ENCODE peak calls at places on chromosomes 16 and 17, in nine cellular contexts. W is T-helper 1 cell, H is stomach, E is heart left ventricle, L is T-cell, X is cardiac muscle cell, V is D341Med, Q is esophagus squamous epithelium, F is GDM1. N is an unnamed sample.

GRCh38 chr17:27244481-27245223 is 49.3 kb upstream of the WSB1 start:
- DNase-seq in L (no peak), F (no peak), W (no peak), V (no peak), E (peak), X (peak), Q (no peak), H (no peak), N (no peak)

GRCh38 chr17:63702223-63702577 is 2.3 kb upstream of the LIMD2 start:
- DNase-seq in V (no peak), L (peak), W (peak), X (no peak), F (no peak), Q (no peak), E (no peak), H (peak), N (no peak)

GRCh38 chr17:72913315-72913714 is 179.2 kb downstream of the SLC39A11 start:
- DNase-seq in Q (no peak), H (no peak), L (no peak), W (no peak), V (peak), X (peak), F (no peak), E (no peak), N (no peak)

GRCh38 chr16:68711421-68712139 is 25.5 kb upstream of the CDH1 start:
- DNase-seq in X (no peak), W (no peak), E (peak), L (no peak), Q (no peak), F (peak), H (no peak), V (no peak), N (no peak)

GRCh38 chr17:42617956-42618431 is 8.5 kb downstream of the TUBG1 start:
- DNase-seq in E (no peak), W (no peak), X (no peak), F (no peak), L (no peak), V (no peak), Q (no peak), H (no peak), N (no peak)

GRCh38 chr17:44931376-44931775 is 16.1 kb upstream of the GFAP start:
- DNase-seq in F (no peak), L (no peak), Q (no peak), X (no peak), W (no peak), E (no peak), V (no peak), H (no peak), N (no peak)

GRCh38 chr16:2025878-2026460 is 733 bp upstream of the NHERF2 start:
- DNase-seq in E (no peak), H (no peak), W (no peak), Q (no peak), F (no peak), V (no peak), L (no peak), X (no peak), N (no peak)

GRCh38 chr16:84054916-84055315 is 12.3 kb upstream of the SLC38A8 start:
- DNase-seq in Q (no peak), W (no peak), H (no peak), V (no peak), F (no peak), E (no peak), L (no peak), X (no peak), N (no peak)

GRCh38 chr16:83513006-83513755 is 294.6 kb upstream of the HSBP1 start:
- DNase-seq in Q (no peak), L (no peak), W (no peak), F (no peak), E (no peak), H (no peak), V (no peak), X (peak), N (no peak)

GRCh38 chr16:75660726-75661302 is 13.2 kb downstream of the TERF2IP start:
- DNase-seq in F (no peak), E (no peak), H (no peak), X (peak), W (no peak), L (no peak), Q (no peak), V (no peak), N (no peak)

GRCh38 chr17:67133161-67133560 is 88.8 kb downstream of the CACNG1 start:
- DNase-seq in E (no peak), W (no peak), H (no peak), L (no peak), Q (no peak), F (no peak), X (no peak), V (no peak), N (no peak)

GRCh38 chr16:66418165-66418962 is 8.7 kb upstream of the BEAN1 start:
- DNase-seq in H (no peak), Q (no peak), X (no peak), F (no peak), V (no peak), E (no peak), W (no peak), L (no peak), N (peak)

GRCh38 chr17:43591750-43592562 is 45.8 kb upstream of the ETV4 start:
- DNase-seq in H (peak), Q (no peak), E (peak), W (no peak), L (no peak), X (peak), V (no peak), F (no peak), N (no peak)

GRCh38 chr16:21060027-21060510 is 90.6 kb downstream of the DNAH3 start:
- DNase-seq in W (no peak), E (no peak), X (no peak), L (no peak), Q (no peak), F (no peak), V (no peak), H (peak), N (no peak)

GRCh38 chr17:17345294-17345597 is 42.1 kb downstream of the NT5M start:
- DNase-seq in W (no peak), X (no peak), L (no peak), H (peak), E (peak), F (no peak), V (no peak), Q (no peak), N (no peak)

GRCh38 chr17:1083451-1084187 is 86.7 kb downstream of the TIMM22 start:
- DNase-seq in V (peak), Q (no peak), H (peak), W (no peak), X (no peak), F (no peak), E (peak), L (no peak), N (no peak)

GRCh38 chr16:57471852-57472664 is 9.6 kb downstream of the POLR2C start:
- DNase-seq in Q (no peak), E (no peak), H (no peak), W (no peak), F (no peak), V (no peak), L (no peak), X (no peak), N (no peak)

GRCh38 chr17:62653831-62654829 is 26.7 kb downstream of the MRC2 start:
- DNase-seq in X (peak), V (peak), E (peak), F (no peak), L (no peak), Q (no peak), H (peak), W (no peak), N (no peak)

GRCh38 chr16:57600048-57600835 is 28.2 kb upstream of the ADGRG1 start:
- DNase-seq in L (no peak), E (peak), X (peak), Q (no peak), H (peak), V (peak), W (no peak), F (peak), N (peak)

GRCh38 chr17:44345497-44346026 is 460 bp downstream of the GRN start:
- DNase-seq in E (no peak), V (peak), H (peak), L (no peak), Q (no peak), X (peak), W (no peak), F (peak), N (no peak)

GRCh38 chr17:75350706-75351105 is 54.8 kb downstream of the GRB2 start:
- DNase-seq in W (no peak), V (no peak), E (no peak), Q (no peak), X (no peak), L (no peak), F (no peak), H (no peak), N (no peak)

GRCh38 chr16:53429221-53429943 is 4.9 kb upstream of the RBL2 start:
- DNase-seq in X (peak), H (no peak), F (no peak), W (no peak), V (no peak), L (no peak), Q (no peak), E (no peak), N (no peak)

GRCh38 chr17:83196973-83197880 is 117.8 kb downstream of the METRNL start:
- DNase-seq in W (no peak), V (peak), L (no peak), E (peak), H (no peak), X (no peak), F (no peak), Q (no peak), N (no peak)

GRCh38 chr17:80941743-80942211 is 49.9 kb upstream of the CHMP6 start:
- DNase-seq in Q (no peak), V (no peak), F (no peak), E (peak), L (no peak), W (no peak), H (no peak), X (peak), N (no peak)

GRCh38 chr16:476039-476438 is 50.6 kb downstream of the RAB11FIP3 start:
- DNase-seq in L (no peak), W (no peak), X (no peak), E (no peak), F (no peak), H (no peak), V (no peak), Q (no peak), N (no peak)

GRCh38 chr16:3983081-3983520 is 102.6 kb upstream of the CREBBP start:
- DNase-seq in X (peak), E (peak), F (no peak), L (no peak), W (peak), H (peak), V (peak), Q (no peak), N (no peak)

GRCh38 chr16:70700101-70701020 is 14.5 kb upstream of the MTSS2 start:
- DNase-seq in H (no peak), L (no peak), Q (no peak), W (no peak), V (peak), X (no peak), E (peak), F (peak), N (no peak)

GRCh38 chr17:16878084-16878483 is 93.8 kb downstream of the TNFRSF13B start:
- DNase-seq in E (no peak), H (peak), W (no peak), F (no peak), V (no peak), X (no peak), L (no peak), Q (no peak), N (no peak)

GRCh38 chr16:78756189-78756661 is 656.8 kb downstream of the WWOX start:
- DNase-seq in E (no peak), X (no peak), Q (no peak), L (no peak), H (no peak), F (no peak), W (no peak), V (no peak), N (no peak)

N was measured in vagina.